ENCODE peak calls at places on chromosome 20, in four cellular contexts. One of them, this sample, is unnamed.

GRCh38 chr20:53738039-53738944 is 144.7 kb upstream of the ZNF217 start:
- DNase-seq in body of pancreas: peak; percentile 93
- DNase-seq in prostate gland: peak; percentile 94
- DNase-seq in transverse colon: peak; percentile 47
- DNase-seq in this sample: peak; percentile 65

GRCh38 chr20:40991181-40991889 is 37.3 kb upstream of the TOP1 start:
- DNase-seq in body of pancreas: peak; percentile 62
- DNase-seq in transverse colon: peak; percentile 62
- DNase-seq in prostate gland: no peak
- DNase-seq in this sample: peak; percentile 82

GRCh38 chr20:3785240-3786125 is 1.1 kb downstream of the CENPB start:
- DNase-seq in body of pancreas: no peak
- DNase-seq in prostate gland: no peak
- DNase-seq in transverse colon: no peak
- DNase-seq in this sample: no peak

GRCh38 chr20:56859751-56860366 is 230.8 kb downstream of the TFAP2C start:
- DNase-seq in prostate gland: no peak
- DNase-seq in transverse colon: no peak
- DNase-seq in body of pancreas: no peak
- DNase-seq in this sample: peak; percentile 17

GRCh38 chr20:17859616-17860232 is 108.9 kb downstream of the SNX5 start:
- DNase-seq in transverse colon: no peak
- DNase-seq in body of pancreas: peak; percentile 83
- DNase-seq in prostate gland: no peak
- DNase-seq in this sample: no peak

GRCh38 chr20:44114755-44115044 is 72.3 kb downstream of the JPH2 start:
- DNase-seq in transverse colon: no peak
- DNase-seq in prostate gland: no peak
- DNase-seq in body of pancreas: no peak
- DNase-seq in this sample: no peak

GRCh38 chr20:14992071-14992654 is 654.8 kb upstream of the FLRT3 start:
- DNase-seq in transverse colon: no peak
- DNase-seq in prostate gland: no peak
- DNase-seq in body of pancreas: no peak
- DNase-seq in this sample: no peak

GRCh38 chr20:15760217-15760567 is 813.1 kb downstream of the KIF16B start:
- DNase-seq in transverse colon: no peak
- DNase-seq in body of pancreas: no peak
- DNase-seq in prostate gland: no peak
- DNase-seq in this sample: no peak

GRCh38 chr20:33933469-33933909 is 60.2 kb upstream of the RALY start:
- DNase-seq in prostate gland: peak; percentile 46
- DNase-seq in transverse colon: peak; percentile 59
- DNase-seq in body of pancreas: peak; percentile 80
- DNase-seq in this sample: peak; percentile 55

GRCh38 chr20:52945268-52945667 is 26.9 kb upstream of the TSHZ2 start:
- DNase-seq in prostate gland: no peak
- DNase-seq in body of pancreas: no peak
- DNase-seq in transverse colon: no peak
- DNase-seq in this sample: no peak

GRCh38 chr20:46688151-46689081 is 828 bp downstream of the TP53RK start:
- DNase-seq in transverse colon: no peak
- DNase-seq in body of pancreas: no peak
- DNase-seq in prostate gland: peak; percentile 21
- DNase-seq in this sample: no peak

GRCh38 chr20:46690219-46691111 is 1.2 kb upstream of the TP53RK start:
- DNase-seq in transverse colon: no peak
- DNase-seq in body of pancreas: no peak
- DNase-seq in prostate gland: no peak
- DNase-seq in this sample: no peak

GRCh38 chr20:46683939-46684750 is 5.1 kb downstream of the TP53RK start:
- DNase-seq in body of pancreas: peak; percentile 73
- DNase-seq in prostate gland: peak; percentile 85
- DNase-seq in transverse colon: no peak
- DNase-seq in this sample: no peak

GRCh38 chr20:46689754-46690085 is 476 bp upstream of the TP53RK start:
- DNase-seq in body of pancreas: no peak
- DNase-seq in prostate gland: no peak
- DNase-seq in transverse colon: no peak
- DNase-seq in this sample: no peak

GRCh38 chr20:46689082-46689753 is at the start of gene TP53RK:
- DNase-seq in transverse colon: peak; percentile 99
- DNase-seq in body of pancreas: peak; percentile 99
- DNase-seq in prostate gland: peak; percentile 100
- DNase-seq in this sample: peak; percentile 98
- TF ChIP-seq POLR2A in transverse colon: peak; percentile 90
- TF ChIP-seq POLR2A in body of pancreas: peak; percentile 86
- TF ChIP-seq POLR2A in prostate gland: peak; percentile 89
- TF ChIP-seq POLR2A in this sample: peak; percentile 93

GRCh38 chr20:48065833-48066232 is 280.6 kb upstream of the SULF2 start:
- DNase-seq in prostate gland: no peak
- DNase-seq in transverse colon: no peak
- DNase-seq in body of pancreas: no peak
- DNase-seq in this sample: no peak
- H3K27ac ChIP-seq in prostate gland: no peak overlapping the region
- H3K27ac ChIP-seq in transverse colon: no peak overlapping the region
- H3K27ac ChIP-seq in body of pancreas: no peak overlapping the region
- H3K27ac ChIP-seq in this sample: no peak overlapping the region

GRCh38 chr20:37756234-37756633 is 62.4 kb downstream of the CTNNBL1 start:
- DNase-seq in body of pancreas: no peak
- DNase-seq in prostate gland: no peak
- DNase-seq in transverse colon: no peak
- DNase-seq in this sample: no peak
- H3K4me3 ChIP-seq in body of pancreas: no peak overlapping the region
- H3K4me3 ChIP-seq in prostate gland: no peak overlapping the region
- H3K4me3 ChIP-seq in transverse colon: no peak overlapping the region
- H3K4me3 ChIP-seq in this sample: no peak overlapping the region

GRCh38 chr20:32165836-32166545 is 41.6 kb downstream of the PLAGL2 start:
- DNase-seq in body of pancreas: no peak
- DNase-seq in prostate gland: no peak
- DNase-seq in transverse colon: no peak
- DNase-seq in this sample: no peak
- TF ChIP-seq POLR2A in body of pancreas: no peak
- TF ChIP-seq POLR2A in prostate gland: no peak
- TF ChIP-seq POLR2A in transverse colon: no peak
- TF ChIP-seq POLR2A in this sample: no peak

GRCh38 chr20:50149481-50150254 is 3.9 kb downstream of the PEDS1 start:
- DNase-seq in prostate gland: no peak
- DNase-seq in body of pancreas: peak; percentile 75
- DNase-seq in transverse colon: no peak
- DNase-seq in this sample: no peak

GRCh38 chr20:50151034-50151743 is 2.3 kb downstream of the PEDS1 start:
- DNase-seq in transverse colon: peak; percentile 57
- DNase-seq in body of pancreas: peak; percentile 77
- DNase-seq in prostate gland: peak; percentile 77
- DNase-seq in this sample: no peak

GRCh38 chr20:50153500-50154377 is at the start of gene PEDS1:
- DNase-seq in transverse colon: peak; percentile 93
- DNase-seq in body of pancreas: peak; percentile 92
- DNase-seq in prostate gland: peak; percentile 91
- DNase-seq in this sample: peak; percentile 80

GRCh38 chr20:50152394-50153152 is 950 bp downstream of the PEDS1 start:
- DNase-seq in transverse colon: peak; percentile 35
- DNase-seq in prostate gland: no peak
- DNase-seq in body of pancreas: peak; percentile 48
- DNase-seq in this sample: no peak

GRCh38 chr20:50153153-50153499 is 397 bp downstream of the PEDS1 start:
- DNase-seq in prostate gland: no peak
- DNase-seq in transverse colon: peak; percentile 44
- DNase-seq in body of pancreas: no peak
- DNase-seq in this sample: peak; percentile 23
- H3K27ac ChIP-seq in prostate gland: peak overlapping the region; percentile 88
- H3K27ac ChIP-seq in transverse colon: peak overlapping the region; percentile 99
- H3K27ac ChIP-seq in body of pancreas: peak overlapping the region; percentile 89
- H3K27ac ChIP-seq in this sample: peak overlapping the region; percentile 85

GRCh38 chr20:910132-910839 is 5.8 kb downstream of the ANGPT4 start:
- DNase-seq in transverse colon: no peak
- DNase-seq in body of pancreas: no peak
- DNase-seq in prostate gland: no peak
- DNase-seq in this sample: no peak
- H3K4me3 ChIP-seq in transverse colon: no peak overlapping the region
- H3K4me3 ChIP-seq in body of pancreas: no peak overlapping the region
- H3K4me3 ChIP-seq in prostate gland: no peak overlapping the region
- H3K4me3 ChIP-seq in this sample: no peak overlapping the region

GRCh38 chr20:49214546-49214945 is 4.7 kb upstream of the DDX27 start:
- DNase-seq in transverse colon: no peak
- DNase-seq in body of pancreas: no peak
- DNase-seq in prostate gland: no peak
- DNase-seq in this sample: no peak

GRCh38 chr20:49219924-49220831 is 962 bp downstream of the DDX27 start:
- DNase-seq in transverse colon: no peak
- DNase-seq in prostate gland: no peak
- DNase-seq in body of pancreas: no peak
- DNase-seq in this sample: no peak

GRCh38 chr20:49216991-49217578 is 2.1 kb upstream of the DDX27 start:
- DNase-seq in prostate gland: peak; percentile 93
- DNase-seq in transverse colon: peak; percentile 98
- DNase-seq in body of pancreas: peak; percentile 95
- DNase-seq in this sample: peak; percentile 98

GRCh38 chr20:49215232-49215631 is 4.0 kb upstream of the DDX27 start:
- DNase-seq in prostate gland: no peak
- DNase-seq in transverse colon: no peak
- DNase-seq in body of pancreas: no peak
- DNase-seq in this sample: no peak

GRCh38 chr20:49219091-49219923 is at the start of gene DDX27:
- DNase-seq in transverse colon: peak; percentile 99
- DNase-seq in prostate gland: peak; percentile 98
- DNase-seq in body of pancreas: peak; percentile 98
- DNase-seq in this sample: peak; percentile 97
- TF ChIP-seq POLR2A in transverse colon: peak; percentile 88
- TF ChIP-seq POLR2A in prostate gland: peak; percentile 87
- TF ChIP-seq POLR2A in body of pancreas: peak; percentile 85
- TF ChIP-seq POLR2A in this sample: peak; percentile 83

DNA sequence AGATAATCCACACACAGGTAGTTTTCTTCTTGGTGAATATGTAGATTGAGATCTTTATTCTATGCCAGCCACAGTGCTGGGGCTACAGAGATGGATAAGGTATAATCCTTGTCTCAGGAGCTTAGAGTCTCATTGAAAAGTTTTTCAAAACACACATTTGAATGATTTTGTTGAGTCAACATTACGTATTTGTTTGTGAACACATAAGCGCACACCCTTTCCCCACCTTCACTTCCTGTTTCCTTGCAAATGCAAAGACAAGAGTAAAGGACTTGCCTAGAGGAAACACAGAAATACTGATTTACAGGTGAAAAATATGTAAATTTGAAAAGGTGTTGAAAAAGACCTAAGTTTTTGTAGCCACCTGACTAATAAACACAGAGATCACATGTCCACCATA is 27.8 kb downstream of the VAPB start:
- DNase-seq in body of pancreas: no peak
- DNase-seq in prostate gland: no peak
- DNase-seq in transverse colon: no peak
- DNase-seq in this sample: no peak
- H3K27ac ChIP-seq in body of pancreas: no peak overlapping the region
- H3K27ac ChIP-seq in prostate gland: no peak overlapping the region
- H3K27ac ChIP-seq in transverse colon: peak overlapping the region; percentile 20
- H3K27ac ChIP-seq in this sample: no peak overlapping the region

GRCh38 chr20:6469695-6470094 is 297.8 kb upstream of the BMP2 start:
- DNase-seq in transverse colon: no peak
- DNase-seq in body of pancreas: no peak
- DNase-seq in prostate gland: no peak
- DNase-seq in this sample: no peak

GRCh38 chr20:6471110-6471647 is 296.3 kb upstream of the BMP2 start:
- DNase-seq in transverse colon: no peak
- DNase-seq in body of pancreas: no peak
- DNase-seq in prostate gland: no peak
- DNase-seq in this sample: no peak

GRCh38 chr20:6473197-6473596 is 294.3 kb upstream of the BMP2 start:
- DNase-seq in transverse colon: no peak
- DNase-seq in body of pancreas: no peak
- DNase-seq in prostate gland: no peak
- DNase-seq in this sample: no peak

GRCh38 chr20:6466065-6466810 is 301.2 kb upstream of the BMP2 start:
- DNase-seq in body of pancreas: no peak
- DNase-seq in prostate gland: no peak
- DNase-seq in transverse colon: no peak
- DNase-seq in this sample: no peak

GRCh38 chr20:6468751-6469150 is 298.7 kb upstream of the BMP2 start:
- DNase-seq in prostate gland: no peak
- DNase-seq in body of pancreas: no peak
- DNase-seq in transverse colon: no peak
- DNase-seq in this sample: no peak
- H3K4me3 ChIP-seq in prostate gland: no peak overlapping the region
- H3K4me3 ChIP-seq in body of pancreas: no peak overlapping the region
- H3K4me3 ChIP-seq in transverse colon: no peak overlapping the region
- H3K4me3 ChIP-seq in this sample: no peak overlapping the region